ENCODE peak calls at places on chromosomes 12 and 14, in ten cellular contexts. One of them, this sample, is unnamed.
A peak's percentile ranks its signal among the peaks of the same experiment; 100 is the strongest.

GRCh38 chr14:72892103-72892878 is 1.6 kb downstream of the DPF3 start:
- DNase-seq in tibial nerve: no peak
- DNase-seq in heart left ventricle: no peak
- DNase-seq in prostate gland: no peak
- DNase-seq in breast epithelium: no peak
- DNase-seq in lower leg skin: no peak
- DNase-seq in sigmoid colon: no peak
- DNase-seq in spleen: no peak
- DNase-seq in HepG2: no peak
- DNase-seq in upper lobe of left lung: peak; percentile 67
- DNase-seq in this sample: no peak

GRCh38 chr12:92155733-92156132 is 10.1 kb upstream of the BTG1 start:
- DNase-seq in tibial nerve: no peak
- DNase-seq in heart left ventricle: no peak
- DNase-seq in prostate gland: no peak
- DNase-seq in breast epithelium: no peak
- DNase-seq in lower leg skin: no peak
- DNase-seq in sigmoid colon: no peak
- DNase-seq in spleen: no peak
- DNase-seq in HepG2: no peak
- DNase-seq in upper lobe of left lung: no peak
- DNase-seq in this sample: no peak

GRCh38 chr12:12278899-12279298 is 12.1 kb upstream of the LRP6 start:
- DNase-seq in tibial nerve: no peak
- DNase-seq in heart left ventricle: no peak
- DNase-seq in prostate gland: no peak
- DNase-seq in breast epithelium: no peak
- DNase-seq in lower leg skin: no peak
- DNase-seq in sigmoid colon: no peak
- DNase-seq in spleen: no peak
- DNase-seq in HepG2: no peak
- DNase-seq in upper lobe of left lung: no peak
- DNase-seq in this sample: no peak

GRCh38 chr12:14394317-14395058 is 29.0 kb downstream of the ATF7IP start:
- DNase-seq in tibial nerve: no peak
- DNase-seq in heart left ventricle: no peak
- DNase-seq in prostate gland: peak; percentile 28
- DNase-seq in breast epithelium: no peak
- DNase-seq in lower leg skin: no peak
- DNase-seq in sigmoid colon: no peak
- DNase-seq in spleen: no peak
- DNase-seq in HepG2: peak; percentile 69
- DNase-seq in upper lobe of left lung: no peak
- DNase-seq in this sample: no peak

GRCh38 chr12:125634813-125635212 is 569.6 kb downstream of the AACS start:
- DNase-seq in tibial nerve: no peak
- DNase-seq in heart left ventricle: no peak
- DNase-seq in prostate gland: no peak
- DNase-seq in breast epithelium: no peak
- DNase-seq in lower leg skin: no peak
- DNase-seq in sigmoid colon: no peak
- DNase-seq in spleen: no peak
- DNase-seq in HepG2: no peak
- DNase-seq in upper lobe of left lung: no peak
- DNase-seq in this sample: no peak

GRCh38 chr12:95766356-95767019 is 24.1 kb downstream of the NTN4 start:
- DNase-seq in tibial nerve: no peak
- DNase-seq in heart left ventricle: no peak
- DNase-seq in prostate gland: no peak
- DNase-seq in breast epithelium: no peak
- DNase-seq in lower leg skin: no peak
- DNase-seq in sigmoid colon: no peak
- DNase-seq in spleen: no peak
- DNase-seq in HepG2: peak; percentile 84
- DNase-seq in upper lobe of left lung: no peak
- DNase-seq in this sample: no peak

GRCh38 chr14:93076755-93077154 is 39.0 kb downstream of the ITPK1 start:
- DNase-seq in tibial nerve: no peak
- DNase-seq in heart left ventricle: no peak
- DNase-seq in prostate gland: no peak
- DNase-seq in breast epithelium: no peak
- DNase-seq in lower leg skin: no peak
- DNase-seq in sigmoid colon: no peak
- DNase-seq in spleen: no peak
- DNase-seq in HepG2: no peak
- DNase-seq in upper lobe of left lung: peak; percentile 67
- DNase-seq in this sample: no peak

GRCh38 chr12:100197486-100197885 is 3.1 kb upstream of the ACTR6 start:
- DNase-seq in tibial nerve: no peak
- DNase-seq in heart left ventricle: no peak
- DNase-seq in prostate gland: no peak
- DNase-seq in breast epithelium: no peak
- DNase-seq in lower leg skin: no peak
- DNase-seq in sigmoid colon: no peak
- DNase-seq in spleen: no peak
- DNase-seq in HepG2: no peak
- DNase-seq in upper lobe of left lung: no peak
- DNase-seq in this sample: no peak

GRCh38 chr12:54546511-54546910 is 2.9 kb upstream of the PDE1B start:
- DNase-seq in tibial nerve: no peak
- DNase-seq in heart left ventricle: no peak
- DNase-seq in prostate gland: no peak
- DNase-seq in breast epithelium: no peak
- DNase-seq in lower leg skin: no peak
- DNase-seq in sigmoid colon: no peak
- DNase-seq in spleen: no peak
- DNase-seq in HepG2: no peak
- DNase-seq in upper lobe of left lung: no peak
- DNase-seq in this sample: no peak

GRCh38 chr14:53152909-53153701 is at the start of gene DDHD1:
- DNase-seq in tibial nerve: peak; percentile 33
- DNase-seq in heart left ventricle: peak; percentile 85
- DNase-seq in prostate gland: peak; percentile 60
- DNase-seq in breast epithelium: peak; percentile 54
- DNase-seq in lower leg skin: peak; percentile 93
- DNase-seq in sigmoid colon: peak; percentile 86
- DNase-seq in spleen: peak; percentile 95
- DNase-seq in HepG2: peak; percentile 50
- DNase-seq in upper lobe of left lung: peak; percentile 97
- DNase-seq in this sample: peak; percentile 81

GRCh38 chr12:13534645-13535398 is 338.3 kb downstream of the EMP1 start:
- DNase-seq in tibial nerve: peak; percentile 73
- DNase-seq in heart left ventricle: peak; percentile 49
- DNase-seq in prostate gland: peak; percentile 10
- DNase-seq in breast epithelium: no peak
- DNase-seq in lower leg skin: peak; percentile 92
- DNase-seq in sigmoid colon: peak; percentile 72
- DNase-seq in spleen: peak; percentile 83
- DNase-seq in HepG2: peak; percentile 39
- DNase-seq in upper lobe of left lung: no peak
- DNase-seq in this sample: peak; percentile 67

GRCh38 chr14:44960646-44961045 is 1.1 kb downstream of the KLHL28 start:
- DNase-seq in tibial nerve: no peak
- DNase-seq in heart left ventricle: no peak
- DNase-seq in prostate gland: no peak
- DNase-seq in breast epithelium: no peak
- DNase-seq in lower leg skin: no peak
- DNase-seq in sigmoid colon: no peak
- DNase-seq in spleen: no peak
- DNase-seq in HepG2: no peak
- DNase-seq in upper lobe of left lung: no peak
- DNase-seq in this sample: no peak

GRCh38 chr14:44961151-44961729 is 507 bp downstream of the KLHL28 start:
- DNase-seq in tibial nerve: peak; percentile 42
- DNase-seq in heart left ventricle: peak; percentile 61
- DNase-seq in prostate gland: peak; percentile 46
- DNase-seq in breast epithelium: no peak
- DNase-seq in lower leg skin: peak; percentile 91
- DNase-seq in sigmoid colon: peak; percentile 82
- DNase-seq in spleen: peak; percentile 91
- DNase-seq in HepG2: no peak
- DNase-seq in upper lobe of left lung: peak; percentile 15
- DNase-seq in this sample: peak; percentile 80

GRCh38 chr14:44962573-44963528 is 861 bp downstream of the TOGARAM1 start:
- DNase-seq in tibial nerve: peak; percentile 11
- DNase-seq in heart left ventricle: peak; percentile 59
- DNase-seq in prostate gland: peak; percentile 29
- DNase-seq in breast epithelium: peak; percentile 60
- DNase-seq in lower leg skin: peak; percentile 93
- DNase-seq in sigmoid colon: peak; percentile 87
- DNase-seq in spleen: peak; percentile 92
- DNase-seq in HepG2: no peak
- DNase-seq in upper lobe of left lung: peak; percentile 86
- DNase-seq in this sample: peak; percentile 83

GRCh38 chr14:44960146-44960545 is 1.6 kb downstream of the KLHL28 start:
- DNase-seq in tibial nerve: no peak
- DNase-seq in heart left ventricle: no peak
- DNase-seq in prostate gland: no peak
- DNase-seq in breast epithelium: no peak
- DNase-seq in lower leg skin: no peak
- DNase-seq in sigmoid colon: no peak
- DNase-seq in spleen: no peak
- DNase-seq in HepG2: no peak
- DNase-seq in upper lobe of left lung: no peak
- DNase-seq in this sample: no peak

GRCh38 chr14:44961730-44962572 is at the start of the genes KLHL28 and TOGARAM1:
- DNase-seq in tibial nerve: peak; percentile 100
- DNase-seq in heart left ventricle: peak; percentile 98
- DNase-seq in prostate gland: peak; percentile 99
- DNase-seq in breast epithelium: peak; percentile 93
- DNase-seq in lower leg skin: peak; percentile 99
- DNase-seq in sigmoid colon: peak; percentile 99
- DNase-seq in spleen: peak; percentile 98
- DNase-seq in HepG2: peak; percentile 100
- DNase-seq in upper lobe of left lung: peak; percentile 89
- DNase-seq in this sample: peak; percentile 99
- TF ChIP-seq POLR2A in tibial nerve: peak; percentile 91
- TF ChIP-seq POLR2A in heart left ventricle: peak; percentile 88
- TF ChIP-seq POLR2A in prostate gland: peak; percentile 83
- TF ChIP-seq POLR2A in breast epithelium: peak; percentile 28
- TF ChIP-seq POLR2A in lower leg skin: no peak
- TF ChIP-seq POLR2A in sigmoid colon: peak; percentile 90
- TF ChIP-seq POLR2A in spleen: peak; percentile 50
- TF ChIP-seq POLR2A in HepG2: peak; percentile 95
- TF ChIP-seq POLR2A in upper lobe of left lung: peak; percentile 85
- TF ChIP-seq POLR2A in this sample: peak; percentile 36

DNA sequence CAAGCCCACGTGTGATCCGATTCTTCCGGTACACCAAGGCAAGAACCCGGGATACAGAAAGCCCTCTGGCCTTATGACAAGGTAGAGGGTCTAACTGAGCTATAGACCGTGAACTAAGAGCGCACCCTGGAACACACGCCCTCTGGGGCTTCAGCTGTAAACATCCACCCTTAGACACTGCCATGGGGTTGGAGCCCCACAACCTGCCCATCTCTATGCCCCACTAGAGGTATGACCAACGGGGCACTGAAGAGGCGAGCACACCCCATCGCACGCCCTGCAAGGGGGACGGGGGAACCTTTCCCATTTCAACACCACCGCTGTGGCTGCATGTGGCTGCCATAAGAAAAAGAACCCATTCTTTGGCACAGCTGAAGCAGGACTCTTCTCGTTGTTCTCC is 1206.0 kb upstream of the TMEM132C start:
- DNase-seq in tibial nerve: no peak
- DNase-seq in heart left ventricle: no peak
- DNase-seq in prostate gland: no peak
- DNase-seq in breast epithelium: no peak
- DNase-seq in lower leg skin: no peak
- DNase-seq in sigmoid colon: no peak
- DNase-seq in spleen: no peak
- DNase-seq in HepG2: no peak
- DNase-seq in upper lobe of left lung: peak; percentile 22
- DNase-seq in this sample: no peak
- H3K4me3 ChIP-seq in tibial nerve: no peak overlapping the region
- H3K4me3 ChIP-seq in heart left ventricle: no peak overlapping the region
- H3K4me3 ChIP-seq in prostate gland: no peak overlapping the region
- H3K4me3 ChIP-seq in breast epithelium: no peak overlapping the region
- H3K4me3 ChIP-seq in lower leg skin: no peak overlapping the region
- H3K4me3 ChIP-seq in sigmoid colon: no peak overlapping the region
- H3K4me3 ChIP-seq in spleen: peak overlapping the region; percentile 49
- H3K4me3 ChIP-seq in HepG2: no peak overlapping the region
- H3K4me3 ChIP-seq in upper lobe of left lung: no peak overlapping the region
- H3K4me3 ChIP-seq in this sample: no peak overlapping the region

GRCh38 chr12:71005166-71005565 is 84.6 kb upstream of the PTPRR start:
- DNase-seq in tibial nerve: no peak
- DNase-seq in heart left ventricle: no peak
- DNase-seq in prostate gland: no peak
- DNase-seq in breast epithelium: no peak
- DNase-seq in lower leg skin: no peak
- DNase-seq in sigmoid colon: no peak
- DNase-seq in spleen: no peak
- DNase-seq in HepG2: no peak
- DNase-seq in upper lobe of left lung: no peak
- DNase-seq in this sample: no peak

GRCh38 chr12:71000748-71001147 is 80.2 kb upstream of the PTPRR start:
- DNase-seq in tibial nerve: no peak
- DNase-seq in heart left ventricle: no peak
- DNase-seq in prostate gland: no peak
- DNase-seq in breast epithelium: no peak
- DNase-seq in lower leg skin: no peak
- DNase-seq in sigmoid colon: no peak
- DNase-seq in spleen: no peak
- DNase-seq in HepG2: no peak
- DNase-seq in upper lobe of left lung: no peak
- DNase-seq in this sample: no peak

GRCh38 chr12:71004578-71004977 is 84.0 kb upstream of the PTPRR start:
- DNase-seq in tibial nerve: no peak
- DNase-seq in heart left ventricle: no peak
- DNase-seq in prostate gland: no peak
- DNase-seq in breast epithelium: no peak
- DNase-seq in lower leg skin: no peak
- DNase-seq in sigmoid colon: no peak
- DNase-seq in spleen: no peak
- DNase-seq in HepG2: no peak
- DNase-seq in upper lobe of left lung: no peak
- DNase-seq in this sample: no peak

GRCh38 chr12:70994217-70994788 is 73.8 kb upstream of the PTPRR start:
- DNase-seq in tibial nerve: peak; percentile 28
- DNase-seq in heart left ventricle: no peak
- DNase-seq in prostate gland: peak; percentile 15
- DNase-seq in breast epithelium: no peak
- DNase-seq in lower leg skin: no peak
- DNase-seq in sigmoid colon: no peak
- DNase-seq in spleen: no peak
- DNase-seq in HepG2: no peak
- DNase-seq in upper lobe of left lung: no peak
- DNase-seq in this sample: no peak

GRCh38 chr12:71000255-71000654 is 79.7 kb upstream of the PTPRR start:
- DNase-seq in tibial nerve: no peak
- DNase-seq in heart left ventricle: no peak
- DNase-seq in prostate gland: no peak
- DNase-seq in breast epithelium: no peak
- DNase-seq in lower leg skin: no peak
- DNase-seq in sigmoid colon: no peak
- DNase-seq in spleen: no peak
- DNase-seq in HepG2: no peak
- DNase-seq in upper lobe of left lung: no peak
- DNase-seq in this sample: no peak
- TF ChIP-seq POLR2A in tibial nerve: no peak
- TF ChIP-seq POLR2A in heart left ventricle: no peak
- TF ChIP-seq POLR2A in prostate gland: no peak
- TF ChIP-seq POLR2A in breast epithelium: no peak
- TF ChIP-seq POLR2A in lower leg skin: no peak
- TF ChIP-seq POLR2A in sigmoid colon: no peak
- TF ChIP-seq POLR2A in spleen: no peak
- TF ChIP-seq POLR2A in HepG2: no peak
- TF ChIP-seq POLR2A in upper lobe of left lung: no peak
- TF ChIP-seq POLR2A in this sample: no peak

GRCh38 chr12:113835913-113836312 is 130.2 kb downstream of the RBM19 start:
- DNase-seq in tibial nerve: no peak
- DNase-seq in heart left ventricle: no peak
- DNase-seq in prostate gland: no peak
- DNase-seq in breast epithelium: no peak
- DNase-seq in lower leg skin: no peak
- DNase-seq in sigmoid colon: no peak
- DNase-seq in spleen: no peak
- DNase-seq in HepG2: no peak
- DNase-seq in upper lobe of left lung: no peak
- DNase-seq in this sample: no peak
- H3K4me3 ChIP-seq in tibial nerve: no peak overlapping the region
- H3K4me3 ChIP-seq in heart left ventricle: no peak overlapping the region
- H3K4me3 ChIP-seq in prostate gland: no peak overlapping the region
- H3K4me3 ChIP-seq in breast epithelium: no peak overlapping the region
- H3K4me3 ChIP-seq in lower leg skin: no peak overlapping the region
- H3K4me3 ChIP-seq in sigmoid colon: no peak overlapping the region
- H3K4me3 ChIP-seq in spleen: no peak overlapping the region
- H3K4me3 ChIP-seq in HepG2: no peak overlapping the region
- H3K4me3 ChIP-seq in upper lobe of left lung: no peak overlapping the region
- H3K4me3 ChIP-seq in this sample: no peak overlapping the region

This sample was measured in suprapubic skin.